ENCODE peak calls at places on chromosomes 5 and 9, in five cellular contexts. P is H9, V is IMR-90, L is neuronal stem cell, Z is H1. B is an unnamed sample.

GRCh38 chr9:17622749-17623148 is 43.9 kb downstream of the SH3GL2 start:
- DNase-seq in L (no peak), P (no peak), V (no peak), Z (no peak), B (no peak)

GRCh38 chr9:6354072-6354686 is 26.0 kb downstream of the TPD52L3 start:
- DNase-seq in L (peak), V (peak), P (peak), Z (peak), B (peak)

GRCh38 chr9:92711146-92711545 is 41.2 kb upstream of the IPPK start:
- DNase-seq in L (no peak), V (no peak), P (no peak), Z (no peak), B (no peak)

GRCh38 chr5:56175465-56175864 is 57.7 kb downstream of the ANKRD55 start:
- DNase-seq in Z (peak), V (peak), L (peak), P (no peak), B (peak)

GRCh38 chr5:9479361-9479760 is 66.5 kb downstream of the SEMA5A start:
- DNase-seq in P (no peak), L (no peak), V (peak), Z (no peak), B (peak)

GRCh38 chr9:113150670-113151591 is at the start of gene SLC31A2:
- DNase-seq in Z (peak), P (peak), L (peak), V (peak), B (peak)

GRCh38 chr9:28212979-28213378 is 639.7 kb upstream of the C9orf72 start:
- DNase-seq in P (no peak), Z (no peak), L (no peak), V (peak), B (peak)

GRCh38 chr5:10421841-10422691 is 19.6 kb upstream of the ROPN1L start:
- DNase-seq in V (no peak), L (no peak), P (no peak), Z (no peak), B (no peak)

GRCh38 chr5:17727212-17727611 is 93.0 kb downstream of the TAF11L14 start:
- DNase-seq in V (no peak), L (no peak), P (no peak), Z (no peak), B (no peak)

GRCh38 chr5:158142182-158142581 is 283.2 kb upstream of the CLINT1 start:
- DNase-seq in Z (no peak), P (no peak), V (no peak), L (no peak), B (no peak)

GRCh38 chr9:93288341-93288740 is 104.4 kb downstream of the WNK2 start:
- DNase-seq in P (peak), L (no peak), Z (no peak), V (no peak), B (no peak)

GRCh38 chr5:37197340-37198050 is 51.7 kb downstream of the CPLANE1 start:
- DNase-seq in Z (no peak), P (no peak), L (no peak), V (peak), B (peak)

GRCh38 chr5:155822177-155822576 is 504.8 kb upstream of the SGCD start:
- DNase-seq in Z (no peak), L (no peak), P (no peak), V (no peak), B (no peak)

GRCh38 chr5:59496524-59497134 is 396.9 kb downstream of the PDE4D start:
- DNase-seq in P (peak), L (no peak), Z (no peak), V (peak), B (no peak)

GRCh38 chr9:101323129-101323528 is 61.7 kb downstream of the BAAT start:
- DNase-seq in L (no peak), Z (no peak), P (no peak), V (no peak), B (no peak)

GRCh38 chr5:169393907-169394306 is 93.0 kb upstream of the SLIT3 start:
- DNase-seq in Z (no peak), P (no peak), V (no peak), L (no peak), B (no peak)
- H4K8ac ChIP-seq in Z (no peak), P (no peak), V (no peak), L (no peak), B (no peak)

GRCh38 chr9:33172735-33173238 is 5.7 kb upstream of the B4GALT1 start:
- DNase-seq in P (no peak), V (no peak), L (no peak), Z (no peak), B (no peak)
- H4K91ac ChIP-seq in P (no peak), V (no peak), L (no peak), Z (no peak), B (no peak)

DNA sequence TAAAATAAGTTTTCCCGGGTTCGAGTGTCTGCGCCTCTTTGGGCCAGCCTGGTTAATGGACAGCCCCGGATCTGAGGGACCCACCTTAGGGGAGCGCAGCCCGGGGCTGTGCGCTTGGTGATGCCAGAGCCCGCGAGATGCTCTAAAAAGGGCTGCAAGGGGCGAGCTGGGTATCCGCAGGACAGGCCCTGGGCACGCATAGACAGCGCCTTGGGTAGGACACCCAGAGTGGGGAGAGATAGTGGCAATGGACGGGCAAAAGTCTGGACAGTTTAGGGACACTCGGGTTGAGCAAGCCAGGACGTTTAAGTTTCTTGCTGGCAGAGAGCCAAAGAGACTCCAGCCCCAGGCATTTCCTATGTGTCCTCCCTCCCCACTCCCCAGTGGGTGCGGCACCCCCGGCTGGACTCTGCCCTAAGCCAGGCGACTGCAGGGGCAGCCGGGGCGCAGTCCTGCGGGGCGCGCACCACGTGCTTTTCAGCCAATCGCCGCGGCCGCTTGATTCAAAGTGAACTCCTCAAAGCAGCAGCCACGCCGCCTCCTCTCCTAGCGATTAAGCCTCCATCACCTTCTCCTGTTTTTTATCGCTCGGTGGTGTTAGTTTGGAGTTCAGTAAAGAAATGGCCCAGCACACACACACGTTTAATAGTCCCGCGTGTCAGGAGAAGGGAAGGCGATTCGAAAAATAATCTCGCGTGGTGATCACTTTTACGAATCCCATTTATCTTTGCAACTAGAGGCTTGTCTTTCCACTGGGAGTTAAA is 668 bp upstream of the ENC1 start:
- DNase-seq in V (peak), L (peak), Z (no peak), P (peak), B (peak)
- H3K18ac ChIP-seq in V (no peak), L (peak), Z (peak), P (no peak), B (peak)

GRCh38 chr5:128085413-128085812 is 1.8 kb downstream of the SLC12A2 start:
- DNase-seq in L (no peak), V (no peak), P (no peak), Z (no peak), B (no peak)

GRCh38 chr5:128084228-128085167 is 932 bp downstream of the SLC12A2 start:
- DNase-seq in P (peak), Z (no peak), L (peak), V (peak), B (peak)

GRCh38 chr5:128083033-128083810 is at the start of gene SLC12A2:
- DNase-seq in P (peak), L (peak), V (peak), Z (peak), B (peak)

GRCh38 chr5:128082551-128083032 is 974 bp upstream of the SLC12A2 start:
- DNase-seq in Z (no peak), L (no peak), V (no peak), P (no peak), B (no peak)

GRCh38 chr5:128083811-128084227 is 253 bp downstream of the SLC12A2 start:
- DNase-seq in P (peak), V (peak), Z (no peak), L (no peak), B (no peak)
- H4K8ac ChIP-seq in P (no peak), V (no peak), Z (peak), L (no peak), B (no peak)

GRCh38 chr5:893711-894110 is 1.0 kb downstream of the TRIP13 start:
- DNase-seq in Z (no peak), P (no peak), L (no peak), V (no peak), B (no peak)

GRCh38 chr5:892390-893136 is at the start of the genes BRD9 and TRIP13:
- DNase-seq in L (peak), V (peak), Z (no peak), P (peak), B (peak)

GRCh38 chr5:891117-891836 is 1.3 kb downstream of the BRD9 start:
- DNase-seq in P (peak), Z (peak), V (no peak), L (no peak), B (peak)

GRCh38 chr5:891837-892389 is 688 bp downstream of the BRD9 start:
- DNase-seq in Z (no peak), P (no peak), V (peak), L (no peak), B (peak)

GRCh38 chr5:893137-893506 is 438 bp downstream of the TRIP13 start:
- DNase-seq in P (no peak), Z (no peak), V (no peak), L (no peak), B (no peak)
- H4K91ac ChIP-seq in P (no peak), Z (peak), V (no peak), L (no peak), B (no peak)

DNA sequence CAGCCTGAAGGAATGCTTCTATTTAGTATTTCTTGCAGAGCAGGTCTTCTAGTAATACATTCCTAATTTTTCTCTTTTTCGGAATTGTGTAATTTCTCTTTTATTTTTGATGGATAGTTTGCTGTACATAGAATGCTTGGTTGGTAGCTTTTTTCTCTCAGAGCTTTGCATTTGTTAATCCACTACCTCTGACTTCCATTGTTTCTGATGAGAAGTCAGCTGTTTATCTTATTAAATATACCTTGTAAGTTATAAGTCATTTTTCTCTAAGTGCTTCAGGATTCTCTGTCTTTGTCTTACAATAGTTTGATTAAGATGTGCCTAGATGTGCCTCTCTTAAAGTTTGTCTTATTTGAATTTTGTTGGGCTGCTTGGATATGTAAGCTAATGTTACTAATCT is 101.9 kb downstream of the HTR1A start:
- DNase-seq in V (no peak), Z (no peak), L (no peak), P (no peak), B (peak)
- H3K18ac ChIP-seq in V (no peak), Z (no peak), L (no peak), P (no peak), B (no peak)

DNA sequence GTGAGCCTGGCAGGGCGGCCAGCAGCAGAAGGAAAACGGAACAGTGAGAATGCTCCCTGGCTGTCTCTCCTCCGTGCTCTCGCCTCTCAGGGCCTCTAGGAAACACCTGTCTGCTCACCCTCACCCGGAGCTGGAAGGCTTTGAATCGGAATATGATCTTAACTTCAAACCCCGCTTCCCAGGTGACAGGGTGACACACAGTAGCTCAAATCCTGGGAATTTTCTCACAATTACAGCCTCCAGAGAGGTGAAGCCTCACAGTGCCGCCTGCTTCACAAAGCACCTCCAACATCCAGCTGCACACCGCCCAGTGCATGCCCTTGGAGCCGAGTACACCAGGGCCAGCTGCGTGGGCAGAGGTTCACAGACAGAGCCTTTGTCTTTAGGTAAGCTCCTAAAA is 12.5 kb downstream of the SEC16A start:
- DNase-seq in Z (no peak), P (no peak), L (no peak), V (no peak), B (no peak)
- H4K8ac ChIP-seq in Z (no peak), P (no peak), L (no peak), V (no peak), B (no peak)

DNA sequence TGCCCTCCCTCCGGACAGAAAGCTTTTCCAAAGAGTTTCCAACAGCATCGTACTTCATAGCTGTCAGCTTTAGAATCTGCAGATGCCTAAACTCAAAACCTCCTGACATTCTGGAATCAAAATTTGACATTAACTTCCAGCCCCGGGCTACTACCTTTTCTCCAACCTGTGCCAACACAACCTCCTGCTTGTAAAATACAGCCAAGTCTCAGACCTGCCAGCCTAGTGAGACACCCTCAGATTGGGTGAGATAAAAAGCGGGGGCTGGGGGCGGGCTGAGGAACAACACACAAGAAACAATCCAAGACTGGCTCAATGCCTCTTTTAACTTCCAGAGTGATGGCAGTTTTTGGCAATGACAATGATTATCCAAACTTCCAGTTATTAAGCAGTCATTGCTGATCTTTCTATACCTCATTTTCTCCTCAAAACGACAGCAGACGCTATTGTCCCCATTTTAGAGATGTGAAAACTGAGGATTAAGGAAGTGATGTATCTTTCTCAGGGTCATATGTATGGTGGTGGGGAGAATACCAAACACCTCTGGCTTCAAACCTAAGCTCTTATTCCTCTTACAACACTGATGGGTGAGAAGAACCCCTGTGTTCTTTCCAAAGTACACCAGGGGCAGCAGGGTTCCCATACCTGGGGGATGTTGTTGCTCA is 1.2 kb downstream of the TNC start:
- DNase-seq in L (no peak), Z (no peak), P (no peak), V (no peak), B (no peak)
- H4K91ac ChIP-seq in L (no peak), Z (no peak), P (no peak), V (peak), B (no peak)

GRCh38 chr5:78637468-78637867 is 11.1 kb downstream of the LHFPL2 start:
- DNase-seq in P (no peak), V (no peak), L (no peak), Z (no peak), B (no peak)
- H3K18ac ChIP-seq in P (no peak), V (no peak), L (no peak), Z (no peak), B (peak)

DNA sequence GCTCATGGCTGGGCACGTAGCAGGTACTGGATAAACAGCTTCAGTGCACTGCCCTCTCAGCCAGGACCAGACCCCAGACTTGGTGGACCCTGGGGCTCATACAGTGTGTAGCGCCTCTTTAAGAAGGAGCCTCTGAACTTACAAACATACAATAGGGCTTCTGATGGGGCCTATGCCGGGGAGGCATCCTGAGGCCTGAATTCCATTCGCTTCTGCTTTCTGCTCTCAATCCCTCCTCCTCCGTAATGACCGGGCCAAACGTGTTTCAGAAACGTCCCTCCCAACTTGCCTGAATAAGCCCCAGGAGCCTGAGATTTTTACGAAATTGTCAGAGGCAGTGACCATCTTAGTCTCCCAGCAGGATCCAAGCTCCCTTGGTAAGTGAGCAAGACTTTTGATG is 128.1 kb upstream of the BOD1 start:
- DNase-seq in P (no peak), Z (no peak), L (no peak), V (no peak), B (no peak)
- H4K8ac ChIP-seq in P (no peak), Z (peak), L (no peak), V (no peak), B (no peak)